ENCODE peak calls at places on chromosome 16, in nine cellular contexts. U is stomach; I is left ventricle myocardium inferior; F is CD4-positive, CD25-positive, alpha-beta regulatory T cell; H is CD4-positive, alpha-beta memory T cell; Z is SK-N-SH; A is heart right ventricle; W is spleen; T is heart left ventricle. M is an unnamed sample.
A peak's percentile ranks its signal among the peaks of the same experiment; 100 is the strongest.

GRCh38 chr16:56265184-56265583 is 73.9 kb downstream of the GNAO1 start:
- DNase-seq in U (no peak), I (no peak), F (no peak), H (no peak), Z (no peak), A (no peak), W (no peak), T (no peak), M (no peak)

GRCh38 chr16:34803683-34804416 is 1344.4 kb downstream of the TP53TG3F start:
- DNase-seq in U (no peak), I (no peak), F (no peak), H (no peak), Z (peak; percentile 0), A (no peak), W (peak; percentile 51), T (peak; percentile 51), M (peak; percentile 61)

GRCh38 chr16:14530046-14530445 is 100.0 kb downstream of the PARN start:
- DNase-seq in U (no peak), I (no peak), F (no peak), H (no peak), Z (no peak), A (no peak), W (no peak), T (no peak), M (no peak)

GRCh38 chr16:55622930-55623561 is 32.7 kb upstream of the SLC6A2 start:
- DNase-seq in U (no peak), I (no peak), F (no peak), H (no peak), Z (peak; percentile 30), A (no peak), W (no peak), T (no peak), M (no peak)

GRCh38 chr16:57923418-57923817 is 47.5 kb downstream of the CNGB1 start:
- DNase-seq in U (no peak), I (no peak), F (no peak), H (no peak), Z (no peak), A (no peak), W (no peak), T (no peak), M (no peak)

GRCh38 chr16:1519831-1520230 is 13.6 kb upstream of the TMEM204 start:
- DNase-seq in U (no peak), I (no peak), F (no peak), H (no peak), Z (no peak), A (no peak), W (no peak), T (no peak), M (no peak)

GRCh38 chr16:21283521-21284289 is 5.6 kb upstream of the CRYM start:
- DNase-seq in U (peak; percentile 30), I (peak; percentile 49), F (no peak), H (no peak), Z (peak; percentile 92), A (peak; percentile 43), W (peak; percentile 76), T (peak; percentile 81), M (no peak)

GRCh38 chr16:86002178-86002577 is 103.2 kb downstream of the IRF8 start:
- DNase-seq in U (no peak), I (no peak), F (no peak), H (no peak), Z (no peak), A (no peak), W (no peak), T (no peak), M (no peak)

GRCh38 chr16:11560701-11561439 is 25.8 kb downstream of the LITAF start:
- DNase-seq in U (no peak), I (no peak), F (peak; percentile 86), H (peak; percentile 90), Z (peak; percentile 37), A (peak; percentile 58), W (no peak), T (no peak), M (no peak)

GRCh38 chr16:12317121-12317810 is 340.7 kb downstream of the SNX29 start:
- DNase-seq in U (no peak), I (no peak), F (no peak), H (no peak), Z (no peak), A (no peak), W (peak; percentile 62), T (no peak), M (no peak)

GRCh38 chr16:86567701-86568571 is 1.3 kb downstream of the FOXC2 start:
- DNase-seq in U (no peak), I (peak; percentile 54), F (no peak), H (no peak), Z (no peak), A (no peak), W (peak; percentile 69), T (peak; percentile 67), M (no peak)

GRCh38 chr16:46929378-46930332 is 43.8 kb downstream of the DNAJA2 start:
- DNase-seq in U (peak; percentile 80), I (peak; percentile 56), F (peak; percentile 47), H (peak; percentile 55), Z (peak; percentile 92), A (peak; percentile 47), W (peak; percentile 91), T (peak; percentile 83), M (no peak)

GRCh38 chr16:309476-309875 is 26.5 kb downstream of the PDIA2 start:
- DNase-seq in U (no peak), I (no peak), F (no peak), H (no peak), Z (no peak), A (no peak), W (no peak), T (no peak), M (no peak)

GRCh38 chr16:307691-308312 is 24.8 kb downstream of the PDIA2 start:
- DNase-seq in U (no peak), I (no peak), F (no peak), H (no peak), Z (no peak), A (no peak), W (peak; percentile 70), T (peak; percentile 54), M (no peak)

GRCh38 chr16:306911-307370 is 24.0 kb downstream of the PDIA2 start:
- DNase-seq in U (no peak), I (no peak), F (no peak), H (no peak), Z (no peak), A (no peak), W (no peak), T (peak; percentile 39), M (no peak)

GRCh38 chr16:303760-304505 is 21.0 kb downstream of the PDIA2 start:
- DNase-seq in U (no peak), I (no peak), F (no peak), H (no peak), Z (no peak), A (no peak), W (peak; percentile 68), T (no peak), M (no peak)

DNA sequence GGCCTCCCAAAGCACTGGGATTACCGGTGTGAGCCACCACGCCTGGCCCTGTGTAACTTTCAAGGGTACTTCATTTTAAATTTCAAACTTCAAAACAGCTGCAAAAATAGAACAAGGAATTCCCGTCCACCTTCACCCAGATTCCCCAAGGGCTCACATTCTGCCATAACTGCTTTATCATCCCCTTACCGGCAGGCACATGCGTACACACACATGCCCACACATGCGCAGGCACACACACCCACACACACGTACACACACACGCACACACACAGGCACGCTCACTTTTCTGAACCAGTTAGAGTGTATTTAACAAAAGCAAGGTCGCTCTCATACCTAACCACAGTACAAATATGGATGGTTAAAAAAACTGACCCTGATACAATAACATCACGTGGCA is 23.0 kb downstream of the PDIA2 start:
- DNase-seq in U (no peak), I (no peak), F (no peak), H (no peak), Z (no peak), A (no peak), W (no peak), T (no peak), M (no peak)
- H3K36me3 ChIP-seq in U (peaks cover 28% of the 10 kb centered on the region), I (peaks cover 50% of the 10 kb centered on the region), F (peaks cover 38% of the 10 kb centered on the region), H (peaks cover 41% of the 10 kb centered on the region), Z (peaks cover 23% of the 10 kb centered on the region), A (no peaks in the 10 kb centered on the region), W (peaks cover 90% of the 10 kb centered on the region), T (peaks cover 53% of the 10 kb centered on the region), M (peaks cover 45% of the 10 kb centered on the region)

GRCh38 chr16:81494434-81494806 is 49.8 kb downstream of the CMIP start:
- DNase-seq in U (no peak), I (no peak), F (no peak), H (no peak), Z (peak; percentile 4), A (no peak), W (no peak), T (no peak), M (no peak)

GRCh38 chr16:81496742-81497141 is 52.1 kb downstream of the CMIP start:
- DNase-seq in U (no peak), I (no peak), F (no peak), H (no peak), Z (no peak), A (no peak), W (peak; percentile 45), T (no peak), M (no peak)

GRCh38 chr16:81493755-81494433 is 49.3 kb downstream of the CMIP start:
- DNase-seq in U (peak; percentile 78), I (no peak), F (no peak), H (no peak), Z (no peak), A (no peak), W (peak; percentile 73), T (no peak), M (peak; percentile 95)

GRCh38 chr16:81494888-81495287 is 50.3 kb downstream of the CMIP start:
- DNase-seq in U (no peak), I (no peak), F (no peak), H (no peak), Z (no peak), A (no peak), W (no peak), T (no peak), M (no peak)

GRCh38 chr16:81495321-81496234 is 51.0 kb downstream of the CMIP start:
- DNase-seq in U (peak; percentile 48), I (peak; percentile 66), F (no peak), H (no peak), Z (peak; percentile 73), A (no peak), W (peak; percentile 90), T (peak; percentile 85), M (no peak)
- H3K4me1 ChIP-seq in U (peaks cover 92% of the 10 kb centered on the region), I (peaks cover 82% of the 10 kb centered on the region), F (no peaks in the 10 kb centered on the region), H (peaks cover 21% of the 10 kb centered on the region), Z (peaks cover 9% of the 10 kb centered on the region), A (peaks cover 50% of the 10 kb centered on the region), W (peaks cover 91% of the 10 kb centered on the region), T (peaks cover 46% of the 10 kb centered on the region), M (peaks cover 49% of the 10 kb centered on the region)

GRCh38 chr16:29744541-29745101 is 1.2 kb downstream of the C16orf54 start:
- DNase-seq in U (no peak), I (no peak), F (no peak), H (peak; percentile 33), Z (no peak), A (no peak), W (peak; percentile 86), T (no peak), M (no peak)
- H3K27ac ChIP-seq in U (peak overlapping the region; percentile 61), I (no peak overlapping the region), F (peak overlapping the region; percentile 95), H (peak overlapping the region; percentile 94), Z (no peak overlapping the region), A (peak overlapping the region; percentile 93), W (peak overlapping the region; percentile 78), T (no peak overlapping the region), M (no peak overlapping the region)

DNA sequence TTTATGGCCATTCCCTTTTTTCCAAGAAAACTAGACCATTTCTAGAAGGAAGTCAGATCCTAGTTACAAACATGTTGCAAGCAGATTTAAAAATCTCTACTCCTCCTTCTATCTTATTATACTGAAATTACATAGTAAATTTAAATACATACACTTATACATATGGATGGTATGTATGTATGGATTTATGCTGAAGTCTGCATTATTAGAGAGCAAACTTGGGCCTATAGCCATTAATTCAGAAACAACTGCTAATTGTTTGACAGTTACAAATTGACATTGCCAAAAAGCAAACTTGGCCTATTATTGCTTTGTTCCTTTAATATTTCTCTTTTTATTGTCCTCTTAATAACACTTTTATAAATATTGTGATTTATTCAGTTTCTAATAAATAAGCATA is 67.1 kb downstream of the NFAT5 start:
- DNase-seq in U (no peak), I (no peak), F (no peak), H (no peak), Z (no peak), A (no peak), W (no peak), T (no peak), M (no peak)
- H3K36me3 ChIP-seq in U (peaks cover 10% of the 10 kb centered on the region), I (peaks cover 51% of the 10 kb centered on the region), F (peaks cover 48% of the 10 kb centered on the region), H (no peaks in the 10 kb centered on the region), Z (peaks cover 32% of the 10 kb centered on the region), A (no peaks in the 10 kb centered on the region), W (peaks cover 65% of the 10 kb centered on the region), T (peaks cover 32% of the 10 kb centered on the region), M (peaks cover 71% of the 10 kb centered on the region)